ENCODE peak calls at places on chromosomes 4 and X, in ten cellular contexts. Z is transverse colon; Y is activated T-cell treated with anti-CD3 and anti-CD28 coated beads for 1 hour; W is IMR-90; B is activated T-helper 1 cell treated with anti-CD3 and anti-CD28 coated beads, Interleukin-2, amount 50 U/mL, for 16 hours; I is uterus; H is caudate nucleus; X is activated naive CD4-positive, alpha-beta T cell; U is Panc1; A is stimulated activated CD4-positive, alpha-beta T cell treated with anti-CD3 and anti-CD28 coated beads, Interleukin-4, amount 100 ng/mL, for 48 hours. D is an unnamed sample.

GRCh38 chr4:24747234-24747975 is 48.0 kb upstream of the SOD3 start:
- DNase-seq in B (no peak), Z (no peak), I (no peak), H (no peak), Y (no peak), A (no peak), W (no peak), X (no peak), U (no peak), D (no peak)

GRCh38 chr4:154958621-154959358 is 177.7 kb downstream of the RBM46 start:
- DNase-seq in A (no peak), Z (peak), H (peak), Y (no peak), I (peak), W (no peak), X (no peak), B (no peak), U (no peak), D (peak)

GRCh38 chrX:110087485-110088356 is 84.8 kb downstream of the TMEM164 start:
- DNase-seq in A (no peak), U (peak), X (no peak), Y (no peak), I (no peak), Z (no peak), B (no peak), H (no peak), W (peak), D (peak)

GRCh38 chrX:104270916-104271512 is 16.3 kb upstream of the ESX1 start:
- DNase-seq in X (no peak), I (peak), A (no peak), Z (peak), W (peak), H (peak), Y (no peak), B (no peak), U (peak), D (peak)

GRCh38 chrX:132071260-132071659 is 48.2 kb downstream of the STK26 start:
- DNase-seq in U (no peak), H (no peak), W (no peak), A (no peak), Y (no peak), B (no peak), Z (no peak), X (no peak), I (no peak), D (peak)

GRCh38 chr4:176792348-176793059 is at the start of gene VEGFC:
- DNase-seq in A (no peak), U (no peak), Z (peak), B (no peak), Y (no peak), H (no peak), I (peak), W (peak), X (no peak), D (peak)

GRCh38 chr4:56907489-56908205 is at the start of gene REST:
- DNase-seq in X (peak), W (peak), H (peak), U (no peak), I (peak), B (peak), Z (peak), A (peak), Y (peak), D (peak)

GRCh38 chrX:54721424-54721823 is 76.6 kb downstream of the ITIH6 start:
- DNase-seq in U (peak), H (no peak), I (no peak), B (no peak), X (no peak), A (no peak), W (no peak), Y (no peak), Z (no peak), D (peak)

GRCh38 chrX:130771230-130771629 is 131.8 kb downstream of the ENOX2 start:
- DNase-seq in X (no peak), U (no peak), H (no peak), A (no peak), W (no peak), Y (no peak), B (no peak), Z (no peak), I (no peak), D (peak)

GRCh38 chr4:94798808-94799207 is 41.1 kb downstream of the BMPR1B start:
- DNase-seq in W (peak), Y (no peak), H (no peak), U (no peak), I (no peak), B (no peak), X (no peak), Z (no peak), A (no peak), D (peak)

GRCh38 chrX:40091691-40092421 is 5.9 kb downstream of the BCOR start:
- DNase-seq in X (no peak), W (no peak), Z (peak), H (no peak), B (no peak), I (no peak), U (no peak), A (no peak), Y (no peak), D (no peak)

GRCh38 chr4:177680308-177680707 is 238.1 kb upstream of the AGA start:
- DNase-seq in Y (no peak), W (no peak), H (no peak), Z (no peak), I (no peak), U (no peak), B (no peak), A (no peak), X (no peak), D (no peak)

GRCh38 chr4:42136371-42136770 is 16.1 kb downstream of the BEND4 start:
- DNase-seq in Y (no peak), W (no peak), H (no peak), Z (no peak), U (no peak), A (no peak), B (no peak), I (no peak), X (no peak), D (no peak)

GRCh38 chrX:25005034-25005381 is 10.8 kb downstream of the ARX start:
- DNase-seq in W (no peak), Z (no peak), Y (no peak), H (no peak), B (no peak), U (no peak), A (no peak), X (no peak), I (no peak), D (no peak)

GRCh38 chrX:149248073-149248625 is 257.0 kb downstream of the IDS start:
- DNase-seq in I (no peak), Y (no peak), W (no peak), A (no peak), X (no peak), H (no peak), U (no peak), Z (no peak), B (no peak), D (peak)

GRCh38 chr4:37415845-37416369 is 171.4 kb downstream of the NWD2 start:
- DNase-seq in I (no peak), U (no peak), H (no peak), W (no peak), X (no peak), Y (no peak), Z (no peak), A (no peak), B (no peak), D (no peak)

GRCh38 chr4:100796333-100796732 is 278.5 kb upstream of the EMCN start:
- DNase-seq in X (no peak), I (no peak), U (no peak), H (no peak), A (no peak), W (no peak), Y (no peak), Z (no peak), B (no peak), D (no peak)

GRCh38 chr4:101037938-101038413 is 309.4 kb downstream of the PPP3CA start:
- DNase-seq in B (no peak), Y (no peak), A (no peak), U (no peak), H (no peak), I (no peak), Z (no peak), W (peak), X (no peak), D (peak)

GRCh38 chr4:114383055-114383454 is 215.6 kb upstream of the UGT8 start:
- DNase-seq in W (peak), H (no peak), I (no peak), U (no peak), X (no peak), Y (no peak), Z (no peak), B (no peak), A (no peak), D (no peak)

GRCh38 chrX:35728481-35728880 is 69.7 kb upstream of the MAGEB16 start:
- DNase-seq in A (no peak), I (no peak), U (no peak), Y (no peak), Z (no peak), W (no peak), X (no peak), H (no peak), B (no peak), D (no peak)

GRCh38 chr4:63528592-63528991 is 880.7 kb downstream of the TECRL start:
- DNase-seq in I (no peak), X (no peak), B (no peak), Y (no peak), H (no peak), Z (no peak), W (no peak), A (no peak), U (no peak), D (peak)

GRCh38 chrX:71098302-71098701 is 2.7 kb downstream of the FOXO4 start:
- DNase-seq in B (peak), W (peak), Z (peak), H (peak), I (peak), X (peak), U (no peak), A (peak), Y (peak), D (peak)

GRCh38 chr4:159508917-159509500 is 406.1 kb downstream of the RAPGEF2 start:
- DNase-seq in W (no peak), A (no peak), B (no peak), H (no peak), Z (no peak), I (no peak), X (no peak), U (no peak), Y (no peak), D (peak)

GRCh38 chr4:78561677-78562076 is 10.1 kb downstream of the ANXA3 start:
- DNase-seq in W (no peak), X (no peak), Y (no peak), H (no peak), Z (no peak), U (no peak), I (no peak), B (no peak), A (no peak), D (no peak)

GRCh38 chr4:15443770-15444169 is 15.9 kb downstream of the C1QTNF7 start:
- DNase-seq in A (no peak), H (no peak), B (no peak), I (no peak), W (no peak), Y (no peak), Z (no peak), U (no peak), X (no peak), D (no peak)

GRCh38 chr4:57065730-57066482 is 44.3 kb downstream of the IGFBP7 start:
- DNase-seq in H (no peak), X (no peak), W (peak), B (no peak), Z (no peak), I (no peak), A (no peak), U (no peak), Y (no peak), D (no peak)

GRCh38 chrX:140762061-140762460 is 52.5 kb downstream of the LINC00632 start:
- DNase-seq in A (no peak), I (no peak), W (peak), X (no peak), U (peak), H (peak), Y (no peak), Z (peak), B (no peak), D (peak)